ENCODE peak calls at places on chromosome 4, in four cellular contexts. One of them, this sample, is unnamed.

GRCh38 chr4:25790024-25790423 is 72.8 kb downstream of the SEL1L3 start:
- DNase-seq in esophagus squamous epithelium: no peak
- DNase-seq in A549: no peak
- DNase-seq in endodermal cell: no peak
- DNase-seq in this sample: no peak

GRCh38 chr4:15963568-15963967 is 593 bp upstream of the FGFBP2 start:
- DNase-seq in esophagus squamous epithelium: no peak
- DNase-seq in A549: no peak
- DNase-seq in endodermal cell: no peak
- DNase-seq in this sample: no peak

GRCh38 chr4:19580090-19580489 is 671.6 kb upstream of the SLIT2 start:
- DNase-seq in esophagus squamous epithelium: no peak
- DNase-seq in A549: no peak
- DNase-seq in endodermal cell: no peak
- DNase-seq in this sample: no peak

GRCh38 chr4:8170341-8170740 is 11.7 kb upstream of the ABLIM2 start:
- DNase-seq in esophagus squamous epithelium: no peak
- DNase-seq in A549: no peak
- DNase-seq in endodermal cell: no peak
- DNase-seq in this sample: no peak

GRCh38 chr4:176451441-176451840 is 131.7 kb downstream of the SPCS3 start:
- DNase-seq in esophagus squamous epithelium: no peak
- DNase-seq in A549: no peak
- DNase-seq in endodermal cell: no peak
- DNase-seq in this sample: no peak

GRCh38 chr4:71487324-71487677 is 148.5 kb downstream of the SLC4A4 start:
- DNase-seq in esophagus squamous epithelium: no peak
- DNase-seq in A549: no peak
- DNase-seq in endodermal cell: no peak
- DNase-seq in this sample: no peak

GRCh38 chr4:152785639-152786517 is 6.1 kb downstream of the ARFIP1 start:
- DNase-seq in esophagus squamous epithelium: no peak
- DNase-seq in A549: no peak
- DNase-seq in endodermal cell: no peak
- DNase-seq in this sample: no peak

GRCh38 chr4:127069675-127070074 is 563.1 kb upstream of the INTU start:
- DNase-seq in esophagus squamous epithelium: no peak
- DNase-seq in A549: no peak
- DNase-seq in endodermal cell: no peak
- DNase-seq in this sample: no peak

GRCh38 chr4:95556460-95556859 is 7.7 kb upstream of the UNC5C start:
- DNase-seq in esophagus squamous epithelium: no peak
- DNase-seq in A549: no peak
- DNase-seq in endodermal cell: no peak
- DNase-seq in this sample: no peak

GRCh38 chr4:45518832-45519231 is 605.0 kb downstream of the GABRG1 start:
- DNase-seq in esophagus squamous epithelium: no peak
- DNase-seq in A549: no peak
- DNase-seq in endodermal cell: peak; percentile 54
- DNase-seq in this sample: no peak

GRCh38 chr4:115361781-115362180 is 248.4 kb upstream of the NDST4 start:
- DNase-seq in esophagus squamous epithelium: no peak
- DNase-seq in A549: no peak
- DNase-seq in endodermal cell: no peak
- DNase-seq in this sample: no peak

GRCh38 chr4:4824232-4824631 is 35.2 kb upstream of the MSX1 start:
- DNase-seq in esophagus squamous epithelium: no peak
- DNase-seq in A549: no peak
- DNase-seq in endodermal cell: no peak
- DNase-seq in this sample: no peak
- H3K27ac ChIP-seq in esophagus squamous epithelium: no peak overlapping the region
- H3K27ac ChIP-seq in A549: no peak overlapping the region
- H3K27ac ChIP-seq in endodermal cell: no peak overlapping the region
- H3K27ac ChIP-seq in this sample: no peak overlapping the region

DNA sequence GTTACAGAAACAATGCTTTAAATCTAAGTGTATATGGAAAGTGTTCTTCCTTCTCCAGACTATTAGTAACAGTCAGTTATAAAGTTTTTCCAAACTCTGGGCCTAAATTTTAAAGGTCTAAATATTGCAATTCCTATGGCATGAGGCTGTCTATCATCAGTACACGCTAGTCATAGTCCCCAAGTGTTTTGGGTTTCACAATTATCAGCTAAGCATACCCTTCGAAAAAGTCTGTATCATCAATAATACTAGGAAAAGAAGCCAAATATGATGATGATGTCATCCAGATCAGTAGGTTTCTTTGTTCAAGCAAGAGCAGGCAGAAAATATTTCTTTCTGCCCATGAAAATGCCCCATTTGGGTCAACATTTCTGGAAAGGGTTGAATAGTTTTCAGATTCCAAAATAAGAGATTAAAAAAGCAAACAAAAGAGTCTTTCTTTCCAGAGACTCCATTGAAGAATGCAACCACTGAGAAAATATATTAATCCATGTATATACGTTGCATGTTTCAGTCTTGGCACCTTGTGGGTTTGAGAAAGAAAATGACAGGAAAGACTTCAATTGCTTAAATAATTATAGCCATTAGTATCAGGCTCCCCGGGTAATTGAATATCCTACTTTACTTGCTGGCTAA is 173.8 kb downstream of the CAMK2D start:
- DNase-seq in esophagus squamous epithelium: no peak
- DNase-seq in A549: no peak
- DNase-seq in endodermal cell: no peak
- DNase-seq in this sample: no peak
- H3K4me1 ChIP-seq in esophagus squamous epithelium: no peaks in the 10 kb centered on the region
- H3K4me1 ChIP-seq in A549: peaks cover 17% of the 10 kb centered on the region
- H3K4me1 ChIP-seq in endodermal cell: peaks cover 5% of the 10 kb centered on the region
- H3K4me1 ChIP-seq in this sample: peaks cover 10% of the 10 kb centered on the region

GRCh38 chr4:1174941-1175634 is 2.7 kb upstream of the SPON2 start:
- DNase-seq in esophagus squamous epithelium: no peak
- DNase-seq in A549: no peak
- DNase-seq in endodermal cell: peak; percentile 38
- DNase-seq in this sample: no peak

GRCh38 chr4:1172228-1172851 is at the start of gene SPON2:
- DNase-seq in esophagus squamous epithelium: no peak
- DNase-seq in A549: no peak
- DNase-seq in endodermal cell: peak; percentile 81
- DNase-seq in this sample: no peak

GRCh38 chr4:1170805-1171305 is 1.5 kb downstream of the SPON2 start:
- DNase-seq in esophagus squamous epithelium: no peak
- DNase-seq in A549: no peak
- DNase-seq in endodermal cell: no peak
- DNase-seq in this sample: no peak

GRCh38 chr4:1171306-1172227 is 816 bp downstream of the SPON2 start:
- DNase-seq in esophagus squamous epithelium: no peak
- DNase-seq in A549: no peak
- DNase-seq in endodermal cell: peak; percentile 82
- DNase-seq in this sample: peak; percentile 61

DNA sequence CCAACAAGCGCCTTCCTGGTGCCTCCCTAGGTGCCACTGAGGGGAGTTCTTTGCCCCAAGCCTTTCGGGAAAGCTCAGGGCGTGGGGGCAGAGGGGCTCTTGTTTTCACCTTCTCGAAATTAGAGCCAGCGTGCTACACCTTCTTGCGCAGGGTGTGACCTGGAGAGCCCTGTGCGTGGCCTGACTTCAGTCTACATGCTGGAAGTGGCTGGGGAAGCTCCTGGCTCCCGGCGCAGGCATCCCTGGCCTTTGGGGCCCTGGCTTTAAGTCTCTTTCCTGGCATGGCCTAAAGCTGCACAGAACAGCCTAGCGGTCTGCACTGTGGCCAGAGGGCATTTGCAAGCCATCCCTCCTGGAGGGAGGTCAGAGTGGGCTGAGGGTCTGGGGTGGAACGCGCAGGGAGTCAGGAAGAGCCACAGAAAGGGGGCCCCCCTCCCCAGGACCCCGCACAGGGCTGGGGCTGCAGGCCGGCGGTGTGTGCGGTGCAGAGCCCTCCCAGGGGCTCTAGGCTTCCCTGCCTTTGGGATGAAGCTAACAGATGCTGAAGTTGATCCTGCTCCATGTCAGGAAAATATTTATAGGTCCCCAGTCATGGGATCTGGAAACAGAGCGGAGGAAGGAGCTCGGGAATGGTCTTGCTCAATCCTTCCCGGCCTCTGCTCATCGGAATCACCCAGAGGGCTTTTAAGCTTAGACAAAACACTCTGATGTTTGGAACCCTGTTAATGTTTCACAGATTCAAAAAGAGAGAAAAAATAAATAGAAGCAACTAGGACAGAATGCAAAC is 781 bp upstream of the SPON2 start:
- DNase-seq in esophagus squamous epithelium: no peak
- DNase-seq in A549: peak; percentile 61
- DNase-seq in endodermal cell: peak; percentile 63
- DNase-seq in this sample: no peak
- H3K27ac ChIP-seq in esophagus squamous epithelium: peak overlapping the region; percentile 78
- H3K27ac ChIP-seq in A549: peak overlapping the region; percentile 82
- H3K27ac ChIP-seq in endodermal cell: no peak overlapping the region
- H3K27ac ChIP-seq in this sample: no peak overlapping the region

GRCh38 chr4:81469774-81470455 is 1.8 kb downstream of the RASGEF1B start:
- DNase-seq in esophagus squamous epithelium: no peak
- DNase-seq in A549: no peak
- DNase-seq in endodermal cell: no peak
- DNase-seq in this sample: no peak

GRCh38 chr4:81468685-81469084 is 3.0 kb downstream of the RASGEF1B start:
- DNase-seq in esophagus squamous epithelium: no peak
- DNase-seq in A549: no peak
- DNase-seq in endodermal cell: no peak
- DNase-seq in this sample: no peak

GRCh38 chr4:81465668-81466357 is 5.9 kb downstream of the RASGEF1B start:
- DNase-seq in esophagus squamous epithelium: no peak
- DNase-seq in A549: no peak
- DNase-seq in endodermal cell: no peak
- DNase-seq in this sample: no peak

GRCh38 chr4:81467672-81467964 is 4.1 kb downstream of the RASGEF1B start:
- DNase-seq in esophagus squamous epithelium: no peak
- DNase-seq in A549: no peak
- DNase-seq in endodermal cell: no peak
- DNase-seq in this sample: no peak

GRCh38 chr4:81466841-81467671 is 4.7 kb downstream of the RASGEF1B start:
- DNase-seq in esophagus squamous epithelium: no peak
- DNase-seq in A549: peak; percentile 53
- DNase-seq in endodermal cell: peak; percentile 90
- DNase-seq in this sample: peak; percentile 58
- H3K4me1 ChIP-seq in esophagus squamous epithelium: no peaks in the 10 kb centered on the region
- H3K4me1 ChIP-seq in A549: peaks cover 5% of the 10 kb centered on the region
- H3K4me1 ChIP-seq in endodermal cell: peaks cover 2% of the 10 kb centered on the region
- H3K4me1 ChIP-seq in this sample: peaks cover 17% of the 10 kb centered on the region

GRCh38 chr4:76984788-76985211 is 35.2 kb downstream of the SEPTIN11 start:
- DNase-seq in esophagus squamous epithelium: peak; percentile 2
- DNase-seq in A549: no peak
- DNase-seq in endodermal cell: no peak
- DNase-seq in this sample: no peak
- H3K27ac ChIP-seq in esophagus squamous epithelium: peak overlapping the region; percentile 5
- H3K27ac ChIP-seq in A549: no peak overlapping the region
- H3K27ac ChIP-seq in endodermal cell: no peak overlapping the region
- H3K27ac ChIP-seq in this sample: no peak overlapping the region

GRCh38 chr4:100314057-100314456 is 123.8 kb upstream of the DDIT4L start:
- DNase-seq in esophagus squamous epithelium: no peak
- DNase-seq in A549: no peak
- DNase-seq in endodermal cell: peak; percentile 51
- DNase-seq in this sample: no peak
- H3K4me1 ChIP-seq in esophagus squamous epithelium: no peaks in the 10 kb centered on the region
- H3K4me1 ChIP-seq in A549: no peaks in the 10 kb centered on the region
- H3K4me1 ChIP-seq in endodermal cell: no peaks in the 10 kb centered on the region
- H3K4me1 ChIP-seq in this sample: no peaks in the 10 kb centered on the region